ENCODE peak calls at places on chromosome 6, in nine cellular contexts. U is uterus; X is H1; E is psoas muscle; J is ascending aorta; V is aorta; D is HL-60; M is thyroid gland; O is CD4-positive, CD25-positive, alpha-beta regulatory T cell. B is an unnamed sample.

GRCh38 chr6:76435174-76435573 is 362.7 kb upstream of the IMPG1 start:
- DNase-seq in X (no peak), V (no peak), M (no peak), J (no peak), D (peak), U (no peak), O (no peak), E (no peak), B (no peak)

GRCh38 chr6:27605401-27606342 is 132.8 kb upstream of the ZNF184 start:
- DNase-seq in M (no peak), U (no peak), E (no peak), J (no peak), O (no peak), X (peak), V (no peak), D (no peak), B (no peak)

GRCh38 chr6:20092071-20092566 is 120.2 kb downstream of the MBOAT1 start:
- DNase-seq in E (no peak), O (no peak), M (no peak), V (no peak), J (no peak), D (peak), X (no peak), U (no peak), B (no peak)

GRCh38 chr6:14277405-14277930 is 159.9 kb downstream of the CD83 start:
- DNase-seq in J (no peak), O (no peak), M (no peak), X (no peak), D (no peak), U (no peak), E (no peak), V (no peak), B (no peak)

GRCh38 chr6:155955038-155955437 is 499.4 kb upstream of the NOX3 start:
- DNase-seq in U (no peak), M (no peak), E (no peak), O (no peak), V (no peak), X (peak), J (no peak), D (peak), B (no peak)

GRCh38 chr6:138287144-138287955 is 69.1 kb upstream of the PBOV1 start:
- DNase-seq in E (no peak), D (peak), X (no peak), O (peak), V (no peak), U (no peak), J (no peak), M (peak), B (no peak)

GRCh38 chr6:16972535-16972934 is 129.3 kb upstream of the STMND1 start:
- DNase-seq in O (no peak), E (no peak), U (no peak), M (no peak), J (no peak), D (no peak), V (no peak), X (no peak), B (no peak)

GRCh38 chr6:142822882-142823578 is 121.9 kb downstream of the HIVEP2 start:
- DNase-seq in O (no peak), J (no peak), D (peak), E (peak), M (no peak), X (peak), V (no peak), U (no peak), B (no peak)

GRCh38 chr6:36769161-36769675 is 70.0 kb downstream of the CPNE5 start:
- DNase-seq in J (no peak), X (peak), O (no peak), E (peak), D (no peak), U (no peak), V (no peak), M (no peak), B (no peak)

GRCh38 chr6:106051241-106051640 is 34.9 kb upstream of the PRDM1 start:
- DNase-seq in M (no peak), V (no peak), O (no peak), J (no peak), D (no peak), X (peak), U (no peak), E (no peak), B (no peak)

GRCh38 chr6:12324741-12325140 is 34.6 kb downstream of the EDN1 start:
- DNase-seq in O (no peak), J (no peak), U (no peak), X (peak), V (no peak), D (no peak), M (no peak), E (no peak), B (no peak)

GRCh38 chr6:13818341-13818740 is 4.0 kb upstream of the MCUR1 start:
- DNase-seq in M (no peak), E (no peak), J (no peak), X (no peak), O (no peak), U (no peak), D (no peak), V (no peak), B (no peak)

GRCh38 chr6:27168586-27169443 is 78.7 kb upstream of the PRSS16 start:
- DNase-seq in J (no peak), M (no peak), X (no peak), U (no peak), V (no peak), O (no peak), D (no peak), E (no peak), B (no peak)

GRCh38 chr6:166279393-166279679 is 28.9 kb downstream of the PRR18 start:
- DNase-seq in U (no peak), E (no peak), J (no peak), X (no peak), V (no peak), M (no peak), O (no peak), D (no peak), B (no peak)

GRCh38 chr6:29442670-29443184 is 3.6 kb downstream of the OR10C1 start:
- DNase-seq in V (no peak), U (no peak), E (no peak), J (no peak), D (no peak), X (no peak), O (no peak), M (no peak), B (no peak)

GRCh38 chr6:9690388-9690787 is 724.5 kb downstream of the TFAP2A start:
- DNase-seq in E (no peak), M (no peak), U (no peak), D (no peak), O (no peak), X (no peak), J (no peak), V (no peak), B (no peak)

GRCh38 chr6:79544299-79544927 is 7.2 kb upstream of the LCA5 start:
- DNase-seq in V (no peak), U (no peak), X (no peak), M (no peak), O (no peak), D (no peak), J (no peak), E (no peak), B (no peak)

GRCh38 chr6:73694711-73695411 is 1.1 kb upstream of the CD109 start:
- DNase-seq in D (no peak), O (no peak), M (no peak), E (no peak), X (no peak), J (no peak), U (peak), V (no peak), B (no peak)

GRCh38 chr6:224350-224749 is 67.9 kb upstream of the DUSP22 start:
- DNase-seq in M (no peak), O (no peak), D (no peak), J (no peak), X (no peak), U (no peak), V (no peak), E (no peak), B (no peak)

GRCh38 chr6:225907-226306 is 66.4 kb upstream of the DUSP22 start:
- DNase-seq in X (no peak), M (no peak), E (no peak), O (no peak), D (no peak), U (no peak), J (no peak), V (no peak), B (no peak)

GRCh38 chr6:223763-224162 is 68.5 kb upstream of the DUSP22 start:
- DNase-seq in E (no peak), M (no peak), V (no peak), O (no peak), D (no peak), U (no peak), X (no peak), J (no peak), B (no peak)

GRCh38 chr6:226516-227073 is 65.7 kb upstream of the DUSP22 start:
- DNase-seq in M (no peak), O (no peak), U (no peak), E (no peak), X (no peak), V (no peak), J (no peak), D (no peak), B (no peak)

DNA sequence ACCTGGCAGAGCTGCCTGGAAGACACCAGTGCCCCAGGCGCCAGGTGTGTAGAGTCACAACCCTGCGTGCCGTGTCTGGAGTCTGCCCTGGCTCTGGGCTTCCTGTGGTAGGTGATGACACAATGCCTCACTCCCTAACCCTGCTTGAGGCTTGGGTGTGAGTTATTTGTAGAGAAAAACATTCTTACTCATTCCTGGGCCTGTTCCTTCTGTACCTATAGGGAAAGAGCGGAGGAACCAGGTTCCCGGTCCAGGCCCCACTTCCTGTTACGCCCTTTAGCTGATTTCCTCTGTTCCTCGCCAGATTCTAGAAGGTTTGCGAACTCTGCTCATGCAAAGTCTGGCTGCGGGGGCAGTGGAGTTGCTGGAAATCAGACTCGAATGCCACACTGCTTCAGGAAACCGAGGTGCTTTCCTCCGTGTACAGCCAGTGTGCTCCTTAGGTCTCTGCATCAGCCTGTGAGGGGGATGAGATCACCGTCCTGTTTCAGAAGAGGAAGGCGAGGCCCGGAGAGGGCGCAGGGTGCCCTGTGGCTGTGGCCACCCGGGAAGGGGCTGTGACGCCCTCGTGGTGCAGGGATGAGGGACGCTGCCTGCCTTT is 67.1 kb upstream of the DUSP22 start:
- DNase-seq in D (peak), U (no peak), O (no peak), J (no peak), V (peak), E (no peak), M (no peak), X (no peak), B (no peak)
- H3K4me3 ChIP-seq in D (no peak), U (no peak), O (peak), J (no peak), V (no peak), E (no peak), M (no peak), X (no peak), B (no peak)

GRCh38 chr6:169652896-169653295 is 48.9 kb downstream of the WDR27 start:
- DNase-seq in M (no peak), U (no peak), X (no peak), O (no peak), D (no peak), J (no peak), E (no peak), V (no peak), B (no peak)

GRCh38 chr6:169650959-169651292 is 50.9 kb downstream of the WDR27 start:
- DNase-seq in X (no peak), E (no peak), J (no peak), V (no peak), U (no peak), O (no peak), D (no peak), M (no peak), B (no peak)

GRCh38 chr6:169654590-169655391 is 47.0 kb downstream of the WDR27 start:
- DNase-seq in U (peak), D (no peak), V (peak), O (peak), J (no peak), X (no peak), M (peak), E (peak), B (peak)

GRCh38 chr6:169651498-169651897 is 50.3 kb downstream of the WDR27 start:
- DNase-seq in J (no peak), U (no peak), V (no peak), D (no peak), X (no peak), O (no peak), M (no peak), E (no peak), B (no peak)

DNA sequence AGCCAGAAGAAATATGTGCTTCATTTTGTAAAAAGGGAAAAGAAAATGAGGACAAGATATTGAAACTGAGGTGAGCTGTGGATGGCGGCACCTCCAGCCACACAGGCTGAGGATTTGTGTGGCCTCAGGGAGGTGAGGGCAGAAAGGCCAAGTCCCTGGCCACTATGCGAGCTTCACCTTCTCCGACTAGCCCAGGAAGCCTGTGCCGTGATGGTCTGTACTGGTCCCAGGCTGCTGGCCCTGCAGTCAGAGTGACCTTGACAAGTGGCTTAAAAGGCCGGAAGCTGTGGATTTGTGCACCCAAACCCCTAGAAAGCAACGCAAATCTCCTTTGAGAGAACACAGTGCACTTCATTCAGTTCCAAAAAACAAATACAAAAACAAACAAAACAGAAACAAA is 48.1 kb downstream of the WDR27 start:
- DNase-seq in V (no peak), M (no peak), J (no peak), O (no peak), D (no peak), X (no peak), E (no peak), U (no peak), B (no peak)
- H3K27ac ChIP-seq in V (no peak), M (no peak), J (no peak), O (peak), D (no peak), X (no peak), E (peak), U (peak), B (peak)

DNA sequence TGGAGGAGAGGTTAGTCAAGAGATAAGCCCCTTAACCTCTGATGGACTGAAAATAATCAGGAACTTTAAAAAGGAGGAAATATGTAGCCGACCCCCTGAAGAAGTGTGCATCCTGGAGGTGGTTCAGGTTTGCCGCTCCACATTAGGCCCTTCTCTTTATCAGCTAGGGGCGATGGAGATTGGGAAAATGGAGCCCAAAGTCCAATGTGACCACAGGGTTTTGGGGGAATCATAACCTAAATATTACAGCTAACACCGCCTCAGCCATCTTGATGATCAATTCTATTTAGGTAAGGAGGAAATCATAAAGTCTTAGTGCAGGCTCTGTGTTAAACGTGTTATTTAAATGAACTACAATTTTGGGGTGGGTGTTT is 1.2 kb downstream of the OGFRL1 start:
- DNase-seq in E (no peak), V (no peak), X (no peak), M (no peak), J (no peak), U (no peak), O (no peak), D (no peak), B (no peak)
- H3K4me3 ChIP-seq in E (peak), V (peak), X (peak), M (no peak), J (peak), U (peak), O (peak), D (peak), B (peak)

DNA sequence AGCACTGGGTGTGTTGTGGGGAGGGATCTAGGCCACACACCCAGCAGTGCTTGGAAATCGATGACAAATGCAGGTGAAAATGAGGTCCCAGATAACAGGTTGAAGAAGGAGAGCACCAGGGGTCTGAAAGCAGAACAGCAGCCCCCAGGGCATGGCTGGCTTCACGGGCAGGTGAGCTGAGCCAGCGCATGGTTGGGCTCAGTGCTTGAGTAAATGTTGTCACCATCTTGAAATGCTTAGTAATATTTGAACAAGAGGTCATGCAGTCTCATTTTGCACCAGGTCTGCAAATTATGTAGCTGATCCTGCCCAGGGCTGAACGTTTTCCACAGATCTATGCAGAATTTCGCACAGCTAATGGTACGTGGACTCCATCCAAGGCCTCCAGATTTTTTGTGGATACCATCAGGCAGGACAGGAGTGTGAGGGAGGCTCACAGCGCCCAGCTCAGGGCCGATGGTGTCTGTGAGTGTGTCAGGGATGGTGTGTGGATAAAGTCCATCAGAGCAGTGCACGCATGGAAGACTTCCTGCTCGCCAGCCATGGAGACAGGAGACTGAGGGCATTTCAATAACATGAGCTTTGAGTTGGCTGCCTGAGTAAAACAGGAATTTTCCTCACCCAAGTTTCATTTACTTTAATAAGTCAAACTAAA is 53.1 kb upstream of the SNX9 start:
- DNase-seq in D (no peak), V (no peak), M (no peak), X (no peak), J (no peak), U (no peak), O (no peak), E (no peak), B (no peak)
- H3K27ac ChIP-seq in D (no peak), V (no peak), M (no peak), X (no peak), J (peak), U (no peak), O (no peak), E (no peak), B (no peak)

DNA sequence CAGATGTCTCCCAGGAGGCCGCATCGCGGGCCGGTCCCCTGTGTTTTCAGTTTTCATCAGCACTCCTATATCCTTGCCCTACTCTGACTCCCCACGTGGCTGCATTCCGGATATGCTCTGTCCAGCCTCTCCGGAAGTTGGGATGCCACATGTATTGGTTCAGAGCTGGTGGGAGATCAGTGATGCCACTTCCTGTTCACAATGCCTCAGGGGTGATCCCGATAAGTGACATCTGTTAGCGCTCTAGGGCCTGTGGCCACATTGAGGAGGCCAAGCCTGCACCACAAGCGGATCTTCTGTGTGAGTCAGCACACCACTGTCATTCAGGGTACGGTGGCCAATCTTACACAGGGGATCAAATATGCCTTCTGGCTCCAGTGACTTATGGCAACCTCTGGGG is 57.8 kb downstream of the PPP1R3G start:
- DNase-seq in D (no peak), X (no peak), J (no peak), V (no peak), M (no peak), E (no peak), U (no peak), O (no peak), B (no peak)
- H3K4me3 ChIP-seq in D (no peak), X (no peak), J (no peak), V (no peak), M (no peak), E (no peak), U (no peak), O (no peak), B (no peak)

GRCh38 chr6:6694368-6694780 is 105.9 kb downstream of the LY86 start:
- DNase-seq in J (no peak), D (peak), X (no peak), O (no peak), E (no peak), U (no peak), M (no peak), V (no peak), B (no peak)
- H3K27ac ChIP-seq in J (no peak), D (peak), X (no peak), O (no peak), E (peak), U (peak), M (no peak), V (no peak), B (peak)

GRCh38 chr6:71889366-71889765 is 3.0 kb downstream of the RIMS1 start:
- DNase-seq in J (no peak), X (no peak), E (no peak), D (no peak), V (no peak), O (no peak), U (no peak), M (no peak), B (no peak)

GRCh38 chr6:71887744-71888115 is 1.4 kb downstream of the RIMS1 start:
- DNase-seq in E (no peak), V (no peak), J (no peak), X (no peak), U (no peak), D (no peak), M (no peak), O (no peak), B (no peak)

GRCh38 chr6:71888720-71889340 is 2.5 kb downstream of the RIMS1 start:
- DNase-seq in X (no peak), V (no peak), D (no peak), J (no peak), O (no peak), E (no peak), M (no peak), U (no peak), B (no peak)

GRCh38 chr6:71887006-71887743 is 825 bp downstream of the RIMS1 start:
- DNase-seq in V (no peak), O (no peak), X (no peak), D (no peak), U (no peak), J (no peak), E (no peak), M (no peak), B (peak)

DNA sequence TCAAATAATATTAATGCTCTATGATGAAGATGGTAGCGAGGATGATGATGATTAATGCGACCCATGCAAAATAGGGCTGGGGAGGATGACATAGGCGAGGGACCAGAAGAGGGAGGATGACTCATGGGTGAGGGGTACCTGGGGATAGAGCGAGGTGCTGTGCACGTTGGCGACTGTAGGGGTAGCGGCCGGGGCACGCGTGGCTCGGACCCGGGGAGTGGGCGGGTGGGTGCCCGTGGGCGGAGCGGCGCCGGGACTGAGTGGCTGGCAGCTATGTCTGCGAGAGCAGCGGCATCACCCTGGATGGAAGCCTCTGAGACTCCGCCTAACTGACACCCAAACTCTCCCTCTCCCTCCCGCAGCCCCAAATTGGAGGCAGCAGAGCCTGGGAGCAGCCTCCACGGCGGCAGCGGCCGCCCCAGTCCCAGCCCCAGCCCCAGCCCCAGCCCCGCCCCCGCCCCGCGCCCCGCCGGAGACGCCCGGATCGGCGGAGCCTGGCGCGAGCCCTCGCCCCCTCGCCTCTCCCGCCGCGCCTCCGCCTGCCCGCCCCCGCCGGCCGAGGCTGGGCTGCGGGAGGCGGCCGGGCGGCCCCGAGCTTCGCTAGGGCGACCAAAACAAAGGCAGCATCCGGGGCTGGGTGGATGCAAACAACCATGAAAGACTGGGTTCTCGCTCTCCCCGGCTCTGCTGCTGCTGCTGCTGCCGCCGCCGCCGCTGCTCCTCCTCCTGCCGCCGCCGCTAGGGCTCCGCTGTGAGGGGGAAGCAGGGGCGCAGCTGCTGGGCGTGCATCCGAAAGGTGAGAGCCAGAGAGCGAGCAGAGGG is at the start of gene RIMS1:
- DNase-seq in E (peak), O (no peak), V (peak), D (no peak), X (no peak), U (no peak), J (no peak), M (no peak), B (peak)
- H3K4me3 ChIP-seq in E (peak), O (no peak), V (peak), D (no peak), X (peak), U (peak), J (peak), M (no peak), B (peak)

B was measured in sigmoid colon.